ENCODE peak calls at places on chromosomes 4 and X, in five cellular contexts. K is HepG2, W is endodermal cell, O is fibroblast of lung, T is PC-3. B is an unnamed sample.

GRCh38 chrX:128287693-128288092 is 235.5 kb upstream of the ACTRT1 start:
- DNase-seq in K (no peak), W (no peak), O (no peak), T (peak), B (no peak)

GRCh38 chr4:177450421-177451107 is 8.3 kb upstream of the AGA start:
- DNase-seq in K (no peak), W (no peak), O (peak), T (no peak), B (no peak)

GRCh38 chr4:133130171-133130570 is 18.9 kb upstream of the PCDH10 start:
- DNase-seq in K (no peak), W (no peak), O (no peak), T (no peak), B (no peak)

GRCh38 chrX:151153086-151153485 is 23.3 kb upstream of the GPR50 start:
- DNase-seq in K (peak), W (peak), O (peak), T (peak), B (no peak)

GRCh38 chr4:165631912-165632311 is 241.1 kb upstream of the TLL1 start:
- DNase-seq in K (no peak), W (no peak), O (no peak), T (no peak), B (no peak)

GRCh38 chr4:99117876-99118693 is 26.0 kb downstream of the ADH4 start:
- DNase-seq in K (peak), W (no peak), O (peak), T (peak), B (no peak)

GRCh38 chr4:142778430-142778829 is 67.7 kb downstream of the INPP4B start:
- DNase-seq in K (no peak), W (no peak), O (peak), T (no peak), B (no peak)

GRCh38 chr4:54475546-54475945 is 182.2 kb upstream of the KIT start:
- DNase-seq in K (no peak), W (no peak), O (no peak), T (no peak), B (no peak)

GRCh38 chr4:106344324-106344970 is 24.1 kb downstream of the GIMD1 start:
- DNase-seq in K (peak), W (no peak), O (peak), T (no peak), B (no peak)

GRCh38 chr4:83629945-83630684 is 94.2 kb downstream of the GPAT3 start:
- DNase-seq in K (no peak), W (no peak), O (peak), T (peak), B (peak)

GRCh38 chr4:128601992-128602695 is 207.4 kb upstream of the JADE1 start:
- DNase-seq in K (no peak), W (no peak), O (peak), T (no peak), B (no peak)

GRCh38 chr4:55356991-55357461 is 11.0 kb downstream of the SRD5A3 start:
- DNase-seq in K (peak), W (no peak), O (peak), T (peak), B (no peak)

GRCh38 chrX:3461824-3462508 is 115.5 kb upstream of the MXRA5 start:
- DNase-seq in K (no peak), W (no peak), O (no peak), T (no peak), B (no peak)

GRCh38 chr4:166324321-166324720 is 451.3 kb downstream of the TLL1 start:
- DNase-seq in K (peak), W (peak), O (peak), T (peak), B (no peak)

GRCh38 chrX:120468479-120468824 is 644 bp downstream of the LAMP2 start:
- DNase-seq in K (no peak), W (no peak), O (no peak), T (no peak), B (no peak)

GRCh38 chr4:6332042-6332668 is 62.5 kb downstream of the WFS1 start:
- DNase-seq in K (no peak), W (peak), O (peak), T (peak), B (no peak)

GRCh38 chr4:122733805-122734155 is 1.3 kb downstream of the BBS12 start:
- DNase-seq in K (no peak), W (no peak), O (no peak), T (no peak), B (no peak)

GRCh38 chrX:9845574-9845948 is 59.3 kb downstream of the SHROOM2 start:
- DNase-seq in K (peak), W (no peak), O (no peak), T (no peak), B (no peak)

GRCh38 chr4:21811576-21811975 is 137.0 kb downstream of the KCNIP4 start:
- DNase-seq in K (peak), W (no peak), O (no peak), T (peak), B (no peak)

GRCh38 chr4:144645102-144645469 is 870 bp upstream of the HHIP start:
- DNase-seq in K (no peak), W (no peak), O (no peak), T (no peak), B (no peak)

GRCh38 chr4:144647095-144647959 is 1.4 kb downstream of the HHIP start:
- DNase-seq in K (no peak), W (peak), O (peak), T (no peak), B (no peak)

GRCh38 chr4:144645621-144646522 is at the start of gene HHIP:
- DNase-seq in K (peak), W (peak), O (peak), T (peak), B (no peak)

GRCh38 chr4:144648042-144648441 is 2.1 kb downstream of the HHIP start:
- DNase-seq in K (no peak), W (no peak), O (no peak), T (no peak), B (no peak)

DNA sequence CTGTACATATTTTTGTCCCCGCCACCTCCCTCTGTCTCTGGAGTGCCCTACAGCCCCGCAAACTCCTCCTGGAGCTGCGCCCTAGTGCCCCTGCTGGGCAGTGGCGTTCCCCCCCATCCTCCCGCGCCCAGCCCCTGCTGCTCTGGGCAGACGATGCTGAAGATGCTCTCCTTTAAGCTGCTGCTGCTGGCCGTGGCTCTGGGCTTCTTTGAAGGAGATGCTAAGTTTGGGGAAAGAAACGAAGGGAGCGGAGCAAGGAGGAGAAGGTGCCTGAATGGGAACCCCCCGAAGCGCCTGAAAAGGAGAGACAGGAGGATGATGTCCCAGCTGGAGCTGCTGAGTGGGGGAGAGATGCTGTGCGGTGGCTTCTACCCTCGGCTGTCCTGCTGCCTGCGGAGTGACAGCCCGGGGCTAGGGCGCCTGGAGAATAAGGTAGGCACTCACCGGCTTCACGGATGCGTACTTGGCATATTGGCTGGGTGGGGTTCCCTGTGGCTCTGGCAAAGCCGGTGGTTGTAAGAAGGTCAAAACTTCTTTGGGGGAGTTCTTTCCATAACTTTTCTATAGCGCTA is 653 bp downstream of the HHIP start:
- DNase-seq in K (no peak), W (peak), O (no peak), T (no peak), B (no peak)
- H3K9ac ChIP-seq in K (no peak), W (no peak), O (peak), T (peak), B (no peak)

GRCh38 chr4:94448815-94449375 is 2.8 kb upstream of the PDLIM5 start:
- DNase-seq in K (no peak), W (no peak), O (no peak), T (no peak), B (no peak)

GRCh38 chr4:94453534-94453963 is 1.8 kb downstream of the PDLIM5 start:
- DNase-seq in K (peak), W (no peak), O (no peak), T (peak), B (no peak)

GRCh38 chr4:94452476-94453300 is 946 bp downstream of the PDLIM5 start:
- DNase-seq in K (peak), W (peak), O (peak), T (peak), B (no peak)

GRCh38 chr4:94451669-94452475 is at the start of gene PDLIM5:
- DNase-seq in K (peak), W (peak), O (peak), T (peak), B (no peak)

GRCh38 chr4:94451051-94451404 is 714 bp upstream of the PDLIM5 start:
- DNase-seq in K (no peak), W (no peak), O (no peak), T (no peak), B (no peak)
- H3K9ac ChIP-seq in K (peak), W (peak), O (no peak), T (peak), B (peak)

DNA sequence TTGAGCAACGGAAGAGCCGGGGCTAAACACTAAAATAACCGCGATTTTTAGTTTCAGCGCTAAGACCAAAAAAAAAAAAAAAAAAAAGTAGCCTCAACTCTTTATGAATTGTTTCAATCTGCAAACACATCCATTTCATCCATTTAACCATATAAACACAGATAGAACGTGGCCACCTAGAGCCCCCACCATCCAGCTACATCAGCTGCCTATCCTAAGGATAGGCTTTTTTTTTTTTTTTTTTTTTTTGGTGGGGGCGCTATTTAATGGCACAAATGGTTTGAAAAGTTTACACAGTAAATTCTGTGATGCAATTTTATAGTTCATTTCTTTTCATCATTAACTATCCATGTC is 492 bp upstream of the HDAC8 start:
- DNase-seq in K (no peak), W (no peak), O (no peak), T (no peak), B (no peak)
- H3K9ac ChIP-seq in K (no peak), W (peak), O (no peak), T (peak), B (no peak)

DNA sequence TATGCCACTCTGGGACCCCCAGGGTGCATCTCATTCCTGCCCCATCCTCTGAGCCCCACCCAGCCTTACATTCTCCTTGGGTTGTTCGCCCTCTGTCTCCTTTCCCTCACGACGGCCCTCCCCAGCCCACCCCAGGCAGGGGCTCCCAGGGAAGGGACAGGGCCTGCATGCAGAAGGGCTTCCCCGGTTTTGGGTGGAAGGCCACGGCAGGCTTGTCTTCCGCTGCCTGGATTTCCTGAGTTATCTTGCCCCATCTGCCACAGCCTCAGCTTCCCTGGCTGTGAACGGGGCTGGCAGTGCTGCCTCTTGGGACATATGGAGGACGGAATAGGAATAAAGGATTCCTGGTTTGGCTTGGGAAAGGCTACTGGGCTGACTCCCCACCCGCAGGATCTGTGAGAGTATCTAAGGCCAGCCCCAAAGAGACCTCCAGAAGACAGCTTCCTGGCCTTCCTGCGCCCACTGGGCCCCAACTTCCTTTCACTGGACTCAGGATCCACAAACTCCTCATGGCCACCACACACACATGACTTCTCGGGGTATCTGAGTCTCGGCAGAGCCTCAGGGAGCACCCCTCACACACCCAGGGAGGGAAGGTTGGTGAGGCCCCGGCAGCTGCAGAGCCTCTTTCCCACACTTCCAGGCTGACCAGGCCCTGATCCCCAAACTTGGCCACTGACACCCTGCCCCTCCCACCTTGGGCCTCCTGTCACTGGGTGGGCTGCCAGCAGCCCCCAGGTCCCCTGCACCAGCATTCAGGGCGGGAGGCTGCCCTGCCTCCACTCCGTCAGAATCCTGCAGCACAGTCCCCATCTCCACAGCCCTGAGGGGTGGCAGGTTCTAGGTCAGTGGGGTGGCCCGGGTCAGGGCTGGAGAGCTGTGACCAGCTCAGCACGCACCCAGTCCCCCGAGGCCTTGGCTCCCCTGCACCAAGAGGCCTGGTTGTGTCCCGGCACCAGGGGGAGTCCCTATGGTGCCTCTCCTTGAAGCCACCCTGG is 3.5 kb upstream of the MXD4 start:
- DNase-seq in K (no peak), W (no peak), O (no peak), T (no peak), B (no peak)
- H3K9ac ChIP-seq in K (no peak), W (no peak), O (no peak), T (no peak), B (no peak)

GRCh38 chr4:89305712-89306437 is 1.7 kb downstream of the GPRIN3 start:
- DNase-seq in K (no peak), W (no peak), O (peak), T (no peak), B (no peak)
- H3K9ac ChIP-seq in K (no peak), W (no peak), O (no peak), T (no peak), B (no peak)

DNA sequence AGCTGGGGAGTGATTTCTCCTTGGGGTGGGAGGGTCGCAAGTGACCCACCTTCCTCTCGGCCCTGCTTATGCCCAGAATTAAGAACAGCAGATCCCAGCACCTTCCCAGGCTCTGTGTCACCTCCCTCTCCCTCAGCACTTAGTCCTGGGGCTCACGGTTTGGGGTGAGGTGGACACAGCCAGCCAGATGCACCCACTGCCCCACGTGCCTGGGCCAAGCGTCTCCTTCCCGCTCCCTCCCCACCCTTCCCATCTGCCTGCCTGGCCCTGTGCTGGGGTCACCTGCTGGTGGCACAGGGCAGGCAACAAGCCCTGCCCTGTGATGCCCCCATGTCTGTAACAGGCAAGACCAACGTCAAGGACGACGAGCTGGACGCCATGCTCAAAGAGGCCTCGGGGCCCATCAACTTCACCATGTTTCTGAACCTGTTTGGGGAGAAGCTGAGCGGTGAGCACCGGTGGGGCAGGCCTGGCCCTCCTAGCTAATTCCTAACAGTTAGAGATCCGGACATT is 5.3 kb downstream of the MYL5 start:
- DNase-seq in K (no peak), W (no peak), O (no peak), T (no peak), B (no peak)
- H3K9ac ChIP-seq in K (no peak), W (no peak), O (no peak), T (no peak), B (no peak)